ENCODE peak calls at places on chromosomes 5 and 9, in seven cellular contexts. One of them, this sample, is unnamed.
A peak's percentile ranks its signal among the peaks of the same experiment; 100 is the strongest.

GRCh38 chr9:78680196-78680595 is 383.3 kb downstream of the PSAT1 start:
- DNase-seq in heart left ventricle: no peak
- DNase-seq in CD8-positive, alpha-beta T cell: no peak
- DNase-seq in tibial artery: no peak
- DNase-seq in vagina: no peak
- DNase-seq in HCT116: no peak
- DNase-seq in prostate gland: no peak
- DNase-seq in this sample: no peak

GRCh38 chr5:73387630-73388370 is 60.8 kb downstream of the FOXD1 start:
- DNase-seq in heart left ventricle: no peak
- DNase-seq in CD8-positive, alpha-beta T cell: peak; percentile 36
- DNase-seq in tibial artery: no peak
- DNase-seq in vagina: no peak
- DNase-seq in HCT116: no peak
- DNase-seq in prostate gland: no peak
- DNase-seq in this sample: no peak

GRCh38 chr5:122844136-122844915 is 1.1 kb upstream of the SNX24 start:
- DNase-seq in heart left ventricle: no peak
- DNase-seq in CD8-positive, alpha-beta T cell: no peak
- DNase-seq in tibial artery: no peak
- DNase-seq in vagina: no peak
- DNase-seq in HCT116: no peak
- DNase-seq in prostate gland: no peak
- DNase-seq in this sample: no peak

GRCh38 chr9:26811106-26811505 is 81.5 kb downstream of the CAAP1 start:
- DNase-seq in heart left ventricle: no peak
- DNase-seq in CD8-positive, alpha-beta T cell: no peak
- DNase-seq in tibial artery: no peak
- DNase-seq in vagina: no peak
- DNase-seq in HCT116: no peak
- DNase-seq in prostate gland: no peak
- DNase-seq in this sample: no peak

GRCh38 chr5:92944903-92945629 is 636.0 kb downstream of the NR2F1-AS1 start:
- DNase-seq in heart left ventricle: no peak
- DNase-seq in CD8-positive, alpha-beta T cell: no peak
- DNase-seq in tibial artery: no peak
- DNase-seq in vagina: no peak
- DNase-seq in HCT116: no peak
- DNase-seq in prostate gland: no peak
- DNase-seq in this sample: no peak

GRCh38 chr5:142720561-142721275 is 34.8 kb upstream of the FGF1 start:
- DNase-seq in heart left ventricle: peak; percentile 66
- DNase-seq in CD8-positive, alpha-beta T cell: no peak
- DNase-seq in tibial artery: no peak
- DNase-seq in vagina: no peak
- DNase-seq in HCT116: no peak
- DNase-seq in prostate gland: peak; percentile 76
- DNase-seq in this sample: no peak

GRCh38 chr5:114408847-114409246 is 47.0 kb downstream of the KCNN2 start:
- DNase-seq in heart left ventricle: no peak
- DNase-seq in CD8-positive, alpha-beta T cell: no peak
- DNase-seq in tibial artery: no peak
- DNase-seq in vagina: no peak
- DNase-seq in HCT116: no peak
- DNase-seq in prostate gland: no peak
- DNase-seq in this sample: no peak

GRCh38 chr5:93076096-93076495 is 504.9 kb downstream of the NR2F1-AS1 start:
- DNase-seq in heart left ventricle: no peak
- DNase-seq in CD8-positive, alpha-beta T cell: no peak
- DNase-seq in tibial artery: no peak
- DNase-seq in vagina: no peak
- DNase-seq in HCT116: no peak
- DNase-seq in prostate gland: no peak
- DNase-seq in this sample: no peak

GRCh38 chr5:1185652-1186350 is 15.6 kb upstream of the SLC6A19 start:
- DNase-seq in heart left ventricle: peak; percentile 36
- DNase-seq in CD8-positive, alpha-beta T cell: no peak
- DNase-seq in tibial artery: no peak
- DNase-seq in vagina: no peak
- DNase-seq in HCT116: no peak
- DNase-seq in prostate gland: no peak
- DNase-seq in this sample: peak; percentile 70

GRCh38 chr5:146753618-146754123 is 124.9 kb downstream of the PPP2R2B start:
- DNase-seq in heart left ventricle: no peak
- DNase-seq in CD8-positive, alpha-beta T cell: no peak
- DNase-seq in tibial artery: no peak
- DNase-seq in vagina: no peak
- DNase-seq in HCT116: no peak
- DNase-seq in prostate gland: no peak
- DNase-seq in this sample: no peak

GRCh38 chr5:141826674-141827073 is 51.5 kb downstream of the PCDH1 start:
- DNase-seq in heart left ventricle: peak; percentile 63
- DNase-seq in CD8-positive, alpha-beta T cell: no peak
- DNase-seq in tibial artery: no peak
- DNase-seq in vagina: no peak
- DNase-seq in HCT116: no peak
- DNase-seq in prostate gland: no peak
- DNase-seq in this sample: no peak

GRCh38 chr5:76385540-76385939 is 17.5 kb upstream of the IQGAP2 start:
- DNase-seq in heart left ventricle: no peak
- DNase-seq in CD8-positive, alpha-beta T cell: no peak
- DNase-seq in tibial artery: no peak
- DNase-seq in vagina: no peak
- DNase-seq in HCT116: no peak
- DNase-seq in prostate gland: no peak
- DNase-seq in this sample: no peak

GRCh38 chr9:33113799-33114547 is 37.5 kb upstream of the SMU1 start:
- DNase-seq in heart left ventricle: no peak
- DNase-seq in CD8-positive, alpha-beta T cell: no peak
- DNase-seq in tibial artery: no peak
- DNase-seq in vagina: peak; percentile 12
- DNase-seq in HCT116: no peak
- DNase-seq in prostate gland: no peak
- DNase-seq in this sample: no peak

GRCh38 chr5:82165740-82166530 is 112.2 kb downstream of the RPS23 start:
- DNase-seq in heart left ventricle: peak; percentile 81
- DNase-seq in CD8-positive, alpha-beta T cell: peak; percentile 10
- DNase-seq in tibial artery: peak; percentile 82
- DNase-seq in vagina: no peak
- DNase-seq in HCT116: peak; percentile 59
- DNase-seq in prostate gland: peak; percentile 78
- DNase-seq in this sample: peak; percentile 80

GRCh38 chr5:14071433-14071832 is 71.7 kb upstream of the TRIO start:
- DNase-seq in heart left ventricle: no peak
- DNase-seq in CD8-positive, alpha-beta T cell: no peak
- DNase-seq in tibial artery: no peak
- DNase-seq in vagina: no peak
- DNase-seq in HCT116: no peak
- DNase-seq in prostate gland: no peak
- DNase-seq in this sample: no peak

GRCh38 chr5:50501510-50502209 is 60.6 kb upstream of the EMB start:
- DNase-seq in heart left ventricle: no peak
- DNase-seq in CD8-positive, alpha-beta T cell: no peak
- DNase-seq in tibial artery: no peak
- DNase-seq in vagina: no peak
- DNase-seq in HCT116: no peak
- DNase-seq in prostate gland: no peak
- DNase-seq in this sample: no peak

GRCh38 chr5:177427919-177428573 is 1.6 kb downstream of the GRK6 start:
- DNase-seq in heart left ventricle: no peak
- DNase-seq in CD8-positive, alpha-beta T cell: no peak
- DNase-seq in tibial artery: no peak
- DNase-seq in vagina: no peak
- DNase-seq in HCT116: no peak
- DNase-seq in prostate gland: no peak
- DNase-seq in this sample: no peak

GRCh38 chr5:15222156-15222555 is 277.8 kb upstream of the FBXL7 start:
- DNase-seq in heart left ventricle: no peak
- DNase-seq in CD8-positive, alpha-beta T cell: no peak
- DNase-seq in tibial artery: no peak
- DNase-seq in vagina: no peak
- DNase-seq in HCT116: no peak
- DNase-seq in prostate gland: no peak
- DNase-seq in this sample: no peak

GRCh38 chr5:143582176-143582575 is 178.7 kb upstream of the NR3C1 start:
- DNase-seq in heart left ventricle: no peak
- DNase-seq in CD8-positive, alpha-beta T cell: no peak
- DNase-seq in tibial artery: no peak
- DNase-seq in vagina: no peak
- DNase-seq in HCT116: no peak
- DNase-seq in prostate gland: no peak
- DNase-seq in this sample: no peak

GRCh38 chr5:96335873-96336272 is 97.2 kb downstream of the PCSK1 start:
- DNase-seq in heart left ventricle: no peak
- DNase-seq in CD8-positive, alpha-beta T cell: no peak
- DNase-seq in tibial artery: no peak
- DNase-seq in vagina: no peak
- DNase-seq in HCT116: no peak
- DNase-seq in prostate gland: no peak
- DNase-seq in this sample: no peak

GRCh38 chr9:81028504-81028903 is 660.8 kb downstream of the TLE1 start:
- DNase-seq in heart left ventricle: no peak
- DNase-seq in CD8-positive, alpha-beta T cell: no peak
- DNase-seq in tibial artery: no peak
- DNase-seq in vagina: no peak
- DNase-seq in HCT116: peak; percentile 42
- DNase-seq in prostate gland: no peak
- DNase-seq in this sample: no peak

GRCh38 chr5:147893820-147894219 is 12.5 kb downstream of the C5orf46 start:
- DNase-seq in heart left ventricle: no peak
- DNase-seq in CD8-positive, alpha-beta T cell: no peak
- DNase-seq in tibial artery: no peak
- DNase-seq in vagina: no peak
- DNase-seq in HCT116: no peak
- DNase-seq in prostate gland: no peak
- DNase-seq in this sample: no peak

DNA sequence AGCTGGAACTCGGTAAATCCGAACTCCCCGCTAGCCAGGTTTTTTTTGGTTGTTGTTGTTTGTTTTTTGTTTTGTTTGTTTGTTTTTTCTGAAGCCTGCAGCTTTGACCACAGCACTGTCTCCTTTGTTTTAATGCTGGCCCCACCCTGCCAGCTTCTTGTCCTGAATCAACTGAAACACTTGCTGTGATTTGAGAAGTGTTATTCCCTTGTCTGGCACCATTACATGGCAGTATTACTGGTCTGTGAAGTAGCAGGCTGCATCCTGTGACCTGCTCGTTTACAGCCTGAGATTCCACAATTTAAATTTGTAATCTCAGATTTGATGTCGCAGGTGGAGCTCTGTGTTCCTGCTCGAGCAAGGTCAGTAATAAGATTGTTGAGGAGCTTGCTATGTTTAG is 1.4 kb upstream of the SLC36A2 start:
- DNase-seq in heart left ventricle: no peak
- DNase-seq in CD8-positive, alpha-beta T cell: no peak
- DNase-seq in tibial artery: no peak
- DNase-seq in vagina: no peak
- DNase-seq in HCT116: no peak
- DNase-seq in prostate gland: no peak
- DNase-seq in this sample: no peak
- H3K4me3 ChIP-seq in heart left ventricle: no peak overlapping the region
- H3K4me3 ChIP-seq in CD8-positive, alpha-beta T cell: no peak overlapping the region
- H3K4me3 ChIP-seq in tibial artery: no peak overlapping the region
- H3K4me3 ChIP-seq in vagina: no peak overlapping the region
- H3K4me3 ChIP-seq in HCT116: no peak overlapping the region
- H3K4me3 ChIP-seq in prostate gland: no peak overlapping the region
- H3K4me3 ChIP-seq in this sample: no peak overlapping the region

DNA sequence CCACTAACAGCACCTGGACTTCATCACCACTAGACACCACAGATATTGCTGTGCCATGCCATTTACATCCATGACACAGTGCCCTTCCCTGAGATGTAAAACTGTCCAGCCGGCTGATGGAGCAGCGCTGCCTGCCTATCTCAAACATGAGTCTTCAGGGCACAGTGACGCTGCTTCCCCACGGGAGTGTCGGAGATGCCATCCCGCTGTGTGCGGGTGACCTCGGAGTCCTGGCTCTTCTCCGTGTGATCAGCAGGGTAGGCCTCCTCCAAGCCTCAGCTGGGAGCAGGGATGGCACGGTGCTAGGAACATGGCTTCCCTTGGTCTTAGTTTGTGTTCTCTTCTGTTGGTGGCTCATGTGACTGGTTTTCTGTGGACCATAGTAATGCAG is 130.3 kb upstream of the FAM120A start:
- DNase-seq in heart left ventricle: no peak
- DNase-seq in CD8-positive, alpha-beta T cell: no peak
- DNase-seq in tibial artery: no peak
- DNase-seq in vagina: no peak
- DNase-seq in HCT116: no peak
- DNase-seq in prostate gland: no peak
- DNase-seq in this sample: no peak
- H3K36me3 ChIP-seq in heart left ventricle: no peaks in the 10 kb centered on the region
- H3K36me3 ChIP-seq in CD8-positive, alpha-beta T cell: no peaks in the 10 kb centered on the region
- H3K36me3 ChIP-seq in tibial artery: no peaks in the 10 kb centered on the region
- H3K36me3 ChIP-seq in vagina: no peaks in the 10 kb centered on the region
- H3K36me3 ChIP-seq in HCT116: no peaks in the 10 kb centered on the region
- H3K36me3 ChIP-seq in prostate gland: no peaks in the 10 kb centered on the region
- H3K36me3 ChIP-seq in this sample: no peaks in the 10 kb centered on the region

DNA sequence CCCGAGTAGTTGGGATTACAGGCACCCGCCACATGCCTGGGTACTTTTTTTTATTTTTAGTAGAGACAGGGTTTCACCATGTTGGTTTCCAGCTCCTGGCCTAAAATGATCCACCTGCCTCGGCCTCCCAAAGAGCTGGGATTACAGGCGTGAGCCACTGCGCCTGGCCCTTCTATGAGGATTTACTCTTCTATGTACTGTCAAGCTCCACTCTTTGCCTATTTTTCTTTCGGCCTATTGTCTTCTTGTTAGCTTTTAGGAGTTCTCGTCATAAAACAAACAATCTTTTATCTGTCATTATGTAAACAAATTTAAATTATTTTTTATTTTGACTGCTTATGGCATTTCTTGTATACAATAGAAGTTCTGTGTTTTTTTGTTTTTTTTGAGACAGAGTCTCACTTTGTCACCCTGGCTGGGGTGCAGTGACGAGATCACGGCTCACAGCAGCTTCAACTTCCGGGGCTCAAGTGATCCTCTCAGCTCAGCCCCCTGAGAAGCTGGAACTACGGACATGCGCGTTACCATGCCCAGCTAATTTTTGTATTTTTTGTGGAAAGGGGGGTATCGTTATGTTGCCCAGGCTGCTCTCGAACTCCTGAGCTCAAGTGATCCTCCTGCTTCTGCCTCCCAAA is 29.4 kb downstream of the CSNK1A1 start:
- DNase-seq in heart left ventricle: no peak
- DNase-seq in CD8-positive, alpha-beta T cell: no peak
- DNase-seq in tibial artery: no peak
- DNase-seq in vagina: no peak
- DNase-seq in HCT116: no peak
- DNase-seq in prostate gland: no peak
- DNase-seq in this sample: no peak
- TF ChIP-seq CTCF in heart left ventricle: no peak
- TF ChIP-seq CTCF in CD8-positive, alpha-beta T cell: no peak
- TF ChIP-seq CTCF in tibial artery: no peak
- TF ChIP-seq CTCF in vagina: no peak
- TF ChIP-seq CTCF in HCT116: no peak
- TF ChIP-seq CTCF in prostate gland: no peak
- TF ChIP-seq CTCF in this sample: no peak

DNA sequence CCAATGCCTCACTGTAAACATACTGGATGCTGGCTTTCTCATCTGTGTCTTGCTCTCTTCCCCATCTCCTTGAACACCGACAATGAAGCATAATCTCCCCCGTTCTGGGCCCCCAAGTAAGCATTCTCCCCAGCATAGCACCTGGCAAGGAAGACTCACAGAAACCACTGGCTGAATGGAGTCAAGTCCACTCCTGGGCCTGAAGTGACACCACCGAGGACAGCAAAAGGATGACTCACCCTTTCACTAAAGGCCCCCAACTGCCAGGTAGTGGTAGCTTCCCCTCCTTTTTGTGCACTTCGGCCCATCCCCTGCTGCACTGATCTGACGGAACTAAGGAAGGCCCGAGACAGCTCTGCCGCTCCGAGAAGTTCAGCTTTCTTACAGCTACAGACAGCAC is 9.4 kb downstream of the VDAC1 start:
- DNase-seq in heart left ventricle: no peak
- DNase-seq in CD8-positive, alpha-beta T cell: no peak
- DNase-seq in tibial artery: no peak
- DNase-seq in vagina: no peak
- DNase-seq in HCT116: no peak
- DNase-seq in prostate gland: no peak
- DNase-seq in this sample: no peak
- H3K4me3 ChIP-seq in heart left ventricle: peak overlapping the region; percentile 22
- H3K4me3 ChIP-seq in CD8-positive, alpha-beta T cell: no peak overlapping the region
- H3K4me3 ChIP-seq in tibial artery: no peak overlapping the region
- H3K4me3 ChIP-seq in vagina: no peak overlapping the region
- H3K4me3 ChIP-seq in HCT116: no peak overlapping the region
- H3K4me3 ChIP-seq in prostate gland: no peak overlapping the region
- H3K4me3 ChIP-seq in this sample: no peak overlapping the region